ENCODE peak calls at places on chromosomes 5 and 9, in seven cellular contexts. One of them, this sample, is unnamed.

GRCh38 chr5:153860482-153860881 is 178.2 kb downstream of the FAM114A2 start:
- DNase-seq in activated T-helper 1 cell treated with Interleukin-2 at 50 U/mL for 16 hours: no peak
- DNase-seq in cardiac septum: no peak
- DNase-seq in hippocampal formation: no peak
- DNase-seq in KG1: no peak
- DNase-seq in omental fat pad: no peak
- DNase-seq in H7: no peak
- DNase-seq in this sample: no peak

GRCh38 chr5:176185133-176185733 is 53.0 kb upstream of the SIMC1 start:
- DNase-seq in activated T-helper 1 cell treated with Interleukin-2 at 50 U/mL for 16 hours: no peak
- DNase-seq in cardiac septum: no peak
- DNase-seq in hippocampal formation: no peak
- DNase-seq in KG1: no peak
- DNase-seq in omental fat pad: no peak
- DNase-seq in H7: no peak
- DNase-seq in this sample: no peak

GRCh38 chr9:95852059-95853032 is 23.1 kb upstream of the ERCC6L2 start:
- DNase-seq in activated T-helper 1 cell treated with Interleukin-2 at 50 U/mL for 16 hours: no peak
- DNase-seq in cardiac septum: no peak
- DNase-seq in hippocampal formation: peak; percentile 39
- DNase-seq in KG1: no peak
- DNase-seq in omental fat pad: no peak
- DNase-seq in H7: no peak
- DNase-seq in this sample: no peak

GRCh38 chr5:78268361-78268760 is 26.1 kb downstream of the AP3B1 start:
- DNase-seq in activated T-helper 1 cell treated with Interleukin-2 at 50 U/mL for 16 hours: no peak
- DNase-seq in cardiac septum: no peak
- DNase-seq in hippocampal formation: no peak
- DNase-seq in KG1: no peak
- DNase-seq in omental fat pad: no peak
- DNase-seq in H7: no peak
- DNase-seq in this sample: no peak

GRCh38 chr9:13933268-13933656 is 380.7 kb downstream of the NFIB start:
- DNase-seq in activated T-helper 1 cell treated with Interleukin-2 at 50 U/mL for 16 hours: no peak
- DNase-seq in cardiac septum: no peak
- DNase-seq in hippocampal formation: no peak
- DNase-seq in KG1: no peak
- DNase-seq in omental fat pad: no peak
- DNase-seq in H7: no peak
- DNase-seq in this sample: no peak

GRCh38 chr5:171639966-171640365 is 145.7 kb upstream of the SMIM23 start:
- DNase-seq in activated T-helper 1 cell treated with Interleukin-2 at 50 U/mL for 16 hours: no peak
- DNase-seq in cardiac septum: no peak
- DNase-seq in hippocampal formation: no peak
- DNase-seq in KG1: no peak
- DNase-seq in omental fat pad: no peak
- DNase-seq in H7: no peak
- DNase-seq in this sample: no peak

GRCh38 chr5:170070556-170071412 is 34.9 kb upstream of the FOXI1 start:
- DNase-seq in activated T-helper 1 cell treated with Interleukin-2 at 50 U/mL for 16 hours: no peak
- DNase-seq in cardiac septum: no peak
- DNase-seq in hippocampal formation: no peak
- DNase-seq in KG1: no peak
- DNase-seq in omental fat pad: no peak
- DNase-seq in H7: peak; percentile 86
- DNase-seq in this sample: no peak

GRCh38 chr5:169786219-169786618 is 149.1 kb downstream of the DOCK2 start:
- DNase-seq in activated T-helper 1 cell treated with Interleukin-2 at 50 U/mL for 16 hours: no peak
- DNase-seq in cardiac septum: no peak
- DNase-seq in hippocampal formation: no peak
- DNase-seq in KG1: no peak
- DNase-seq in omental fat pad: no peak
- DNase-seq in H7: no peak
- DNase-seq in this sample: no peak

GRCh38 chr9:34687631-34688030 is 3.4 kb downstream of the CCL19 start:
- DNase-seq in activated T-helper 1 cell treated with Interleukin-2 at 50 U/mL for 16 hours: no peak
- DNase-seq in cardiac septum: peak; percentile 43
- DNase-seq in hippocampal formation: no peak
- DNase-seq in KG1: no peak
- DNase-seq in omental fat pad: no peak
- DNase-seq in H7: no peak
- DNase-seq in this sample: no peak

GRCh38 chr9:98251554-98251953 is 3.9 kb downstream of the TBC1D2 start:
- DNase-seq in activated T-helper 1 cell treated with Interleukin-2 at 50 U/mL for 16 hours: no peak
- DNase-seq in cardiac septum: no peak
- DNase-seq in hippocampal formation: no peak
- DNase-seq in KG1: no peak
- DNase-seq in omental fat pad: no peak
- DNase-seq in H7: no peak
- DNase-seq in this sample: peak; percentile 51

GRCh38 chr5:58475404-58475803 is 15.5 kb upstream of the PLK2 start:
- DNase-seq in activated T-helper 1 cell treated with Interleukin-2 at 50 U/mL for 16 hours: no peak
- DNase-seq in cardiac septum: no peak
- DNase-seq in hippocampal formation: no peak
- DNase-seq in KG1: no peak
- DNase-seq in omental fat pad: no peak
- DNase-seq in H7: no peak
- DNase-seq in this sample: no peak